ENCODE peak calls at places on chromosomes 7 and 10, in five cellular contexts. One of them, this sample, is unnamed.

GRCh38 chr10:79052311-79053080 is 16.3 kb upstream of the ZMIZ1 start:
- DNase-seq in BJ: no peak
- DNase-seq in osteocyte: no peak
- DNase-seq in naive thymus-derived CD4-positive, alpha-beta T cell: peak
- DNase-seq in NCI-H2171: peak
- DNase-seq in this sample: peak

GRCh38 chr7:33446551-33446950 is 317.2 kb downstream of the BBS9 start:
- DNase-seq in osteocyte: no peak
- DNase-seq in BJ: no peak
- DNase-seq in naive thymus-derived CD4-positive, alpha-beta T cell: no peak
- DNase-seq in NCI-H2171: no peak
- DNase-seq in this sample: no peak

GRCh38 chr10:33010132-33011037 is 52.4 kb upstream of the ITGB1 start:
- DNase-seq in NCI-H2171: no peak
- DNase-seq in BJ: peak
- DNase-seq in osteocyte: no peak
- DNase-seq in naive thymus-derived CD4-positive, alpha-beta T cell: no peak
- DNase-seq in this sample: peak

GRCh38 chr7:100943693-100944092 is 5.6 kb upstream of the MUC3A start:
- DNase-seq in BJ: no peak
- DNase-seq in NCI-H2171: peak
- DNase-seq in osteocyte: no peak
- DNase-seq in naive thymus-derived CD4-positive, alpha-beta T cell: no peak
- DNase-seq in this sample: no peak

GRCh38 chr10:100303724-100304319 is 17.3 kb upstream of the BLOC1S2 start:
- DNase-seq in BJ: no peak
- DNase-seq in naive thymus-derived CD4-positive, alpha-beta T cell: no peak
- DNase-seq in NCI-H2171: no peak
- DNase-seq in osteocyte: no peak
- DNase-seq in this sample: peak

GRCh38 chr10:92993671-92994304 is 66.8 kb upstream of the CYP26C1 start:
- DNase-seq in naive thymus-derived CD4-positive, alpha-beta T cell: no peak
- DNase-seq in NCI-H2171: peak
- DNase-seq in BJ: no peak
- DNase-seq in osteocyte: no peak
- DNase-seq in this sample: no peak

GRCh38 chr7:149304006-149304405 is 42.0 kb downstream of the ZNF783 start:
- DNase-seq in BJ: no peak
- DNase-seq in osteocyte: peak
- DNase-seq in NCI-H2171: no peak
- DNase-seq in naive thymus-derived CD4-positive, alpha-beta T cell: no peak
- DNase-seq in this sample: no peak

GRCh38 chr7:21971780-21972396 is 26.2 kb upstream of the CDCA7L start:
- DNase-seq in naive thymus-derived CD4-positive, alpha-beta T cell: no peak
- DNase-seq in osteocyte: no peak
- DNase-seq in NCI-H2171: no peak
- DNase-seq in BJ: no peak
- DNase-seq in this sample: no peak

GRCh38 chr10:62422068-62422590 is 48.0 kb downstream of the ZNF365 start:
- DNase-seq in NCI-H2171: no peak
- DNase-seq in BJ: peak
- DNase-seq in osteocyte: no peak
- DNase-seq in naive thymus-derived CD4-positive, alpha-beta T cell: no peak
- DNase-seq in this sample: no peak

GRCh38 chr7:153401795-153402720 is 642.5 kb downstream of the ACTR3B start:
- DNase-seq in osteocyte: no peak
- DNase-seq in NCI-H2171: no peak
- DNase-seq in naive thymus-derived CD4-positive, alpha-beta T cell: no peak
- DNase-seq in BJ: no peak
- DNase-seq in this sample: no peak

GRCh38 chr10:131825150-131825907 is 75.5 kb upstream of the PPP2R2D start:
- DNase-seq in naive thymus-derived CD4-positive, alpha-beta T cell: no peak
- DNase-seq in BJ: no peak
- DNase-seq in NCI-H2171: no peak
- DNase-seq in osteocyte: no peak
- DNase-seq in this sample: no peak

GRCh38 chr10:108544500-108545120 is 1378.7 kb downstream of the XPNPEP1 start:
- DNase-seq in BJ: no peak
- DNase-seq in naive thymus-derived CD4-positive, alpha-beta T cell: no peak
- DNase-seq in osteocyte: no peak
- DNase-seq in NCI-H2171: no peak
- DNase-seq in this sample: peak

GRCh38 chr10:52566471-52567246 is 205.9 kb downstream of the MBL2 start:
- DNase-seq in naive thymus-derived CD4-positive, alpha-beta T cell: no peak
- DNase-seq in BJ: no peak
- DNase-seq in NCI-H2171: no peak
- DNase-seq in osteocyte: no peak
- DNase-seq in this sample: peak

GRCh38 chr7:127035203-127035849 is 217.4 kb downstream of the GRM8 start:
- DNase-seq in BJ: no peak
- DNase-seq in NCI-H2171: no peak
- DNase-seq in osteocyte: no peak
- DNase-seq in naive thymus-derived CD4-positive, alpha-beta T cell: no peak
- DNase-seq in this sample: peak

GRCh38 chr10:61847640-61848039 is 53.9 kb upstream of the ARID5B start:
- DNase-seq in osteocyte: no peak
- DNase-seq in NCI-H2171: no peak
- DNase-seq in BJ: no peak
- DNase-seq in naive thymus-derived CD4-positive, alpha-beta T cell: no peak
- DNase-seq in this sample: no peak

GRCh38 chr10:91220954-91221696 is 662 bp downstream of the PCGF5 start:
- DNase-seq in osteocyte: no peak
- DNase-seq in BJ: no peak
- DNase-seq in NCI-H2171: no peak
- DNase-seq in naive thymus-derived CD4-positive, alpha-beta T cell: no peak
- DNase-seq in this sample: no peak

GRCh38 chr10:47383254-47384147 is 592 bp downstream of the ZNF488 start:
- DNase-seq in BJ: no peak
- DNase-seq in naive thymus-derived CD4-positive, alpha-beta T cell: no peak
- DNase-seq in NCI-H2171: peak
- DNase-seq in osteocyte: no peak
- DNase-seq in this sample: no peak

GRCh38 chr10:124592101-124592500 is 130.5 kb downstream of the LHPP start:
- DNase-seq in osteocyte: no peak
- DNase-seq in BJ: no peak
- DNase-seq in NCI-H2171: no peak
- DNase-seq in naive thymus-derived CD4-positive, alpha-beta T cell: no peak
- DNase-seq in this sample: no peak

GRCh38 chr10:43815486-43815885 is 166.8 kb upstream of the ZNF32 start:
- DNase-seq in osteocyte: no peak
- DNase-seq in naive thymus-derived CD4-positive, alpha-beta T cell: no peak
- DNase-seq in NCI-H2171: no peak
- DNase-seq in BJ: no peak
- DNase-seq in this sample: no peak

GRCh38 chr10:98429320-98430072 is 14.5 kb upstream of the PYROXD2 start:
- DNase-seq in NCI-H2171: no peak
- DNase-seq in naive thymus-derived CD4-positive, alpha-beta T cell: no peak
- DNase-seq in BJ: no peak
- DNase-seq in osteocyte: peak
- DNase-seq in this sample: no peak

GRCh38 chr10:120508393-120508792 is 51.4 kb downstream of the PLPP4 start:
- DNase-seq in BJ: no peak
- DNase-seq in osteocyte: no peak
- DNase-seq in NCI-H2171: no peak
- DNase-seq in naive thymus-derived CD4-positive, alpha-beta T cell: no peak
- DNase-seq in this sample: no peak

GRCh38 chr10:62761115-62761514 is 43.4 kb upstream of the ADO start:
- DNase-seq in BJ: no peak
- DNase-seq in naive thymus-derived CD4-positive, alpha-beta T cell: no peak
- DNase-seq in osteocyte: no peak
- DNase-seq in NCI-H2171: no peak
- DNase-seq in this sample: peak

GRCh38 chr7:152467225-152467624 is 31.4 kb upstream of the KMT2C start:
- DNase-seq in osteocyte: no peak
- DNase-seq in naive thymus-derived CD4-positive, alpha-beta T cell: no peak
- DNase-seq in BJ: no peak
- DNase-seq in NCI-H2171: no peak
- DNase-seq in this sample: no peak

GRCh38 chr10:3857318-3857717 is 72.3 kb upstream of the KLF6 start:
- DNase-seq in naive thymus-derived CD4-positive, alpha-beta T cell: no peak
- DNase-seq in NCI-H2171: no peak
- DNase-seq in BJ: no peak
- DNase-seq in osteocyte: no peak
- DNase-seq in this sample: no peak

GRCh38 chr7:73937014-73937413 is 76.1 kb downstream of the TMEM270 start:
- DNase-seq in NCI-H2171: no peak
- DNase-seq in BJ: no peak
- DNase-seq in osteocyte: no peak
- DNase-seq in naive thymus-derived CD4-positive, alpha-beta T cell: no peak
- DNase-seq in this sample: no peak

GRCh38 chr7:87000344-87000743 is 59.1 kb downstream of the ELAPOR2 start:
- DNase-seq in naive thymus-derived CD4-positive, alpha-beta T cell: no peak
- DNase-seq in NCI-H2171: no peak
- DNase-seq in BJ: no peak
- DNase-seq in osteocyte: no peak
- DNase-seq in this sample: no peak

GRCh38 chr7:78769551-78770101 is 683.8 kb downstream of the MAGI2 start:
- DNase-seq in naive thymus-derived CD4-positive, alpha-beta T cell: no peak
- DNase-seq in osteocyte: no peak
- DNase-seq in BJ: no peak
- DNase-seq in NCI-H2171: no peak
- DNase-seq in this sample: no peak

GRCh38 chr10:103551619-103552602 is 58.4 kb downstream of the NEURL1 start:
- DNase-seq in NCI-H2171: no peak
- DNase-seq in naive thymus-derived CD4-positive, alpha-beta T cell: no peak
- DNase-seq in osteocyte: no peak
- DNase-seq in BJ: no peak
- DNase-seq in this sample: no peak

GRCh38 chr10:49176310-49177268 is 11.6 kb downstream of the TMEM273 start:
- DNase-seq in BJ: no peak
- DNase-seq in naive thymus-derived CD4-positive, alpha-beta T cell: no peak
- DNase-seq in NCI-H2171: no peak
- DNase-seq in osteocyte: no peak
- DNase-seq in this sample: no peak

GRCh38 chr7:75739796-75740672 is 1.3 kb upstream of the HIP1 start:
- DNase-seq in BJ: no peak
- DNase-seq in NCI-H2171: no peak
- DNase-seq in osteocyte: no peak
- DNase-seq in naive thymus-derived CD4-positive, alpha-beta T cell: peak
- DNase-seq in this sample: no peak

GRCh38 chr7:44695756-44696155 is 52.9 kb upstream of the ZMIZ2 start:
- DNase-seq in BJ: no peak
- DNase-seq in naive thymus-derived CD4-positive, alpha-beta T cell: no peak
- DNase-seq in NCI-H2171: no peak
- DNase-seq in osteocyte: no peak
- DNase-seq in this sample: no peak

GRCh38 chr7:73742753-73743641 is 4.4 kb upstream of the ABHD11 start:
- DNase-seq in naive thymus-derived CD4-positive, alpha-beta T cell: no peak
- DNase-seq in BJ: no peak
- DNase-seq in NCI-H2171: peak
- DNase-seq in osteocyte: peak
- DNase-seq in this sample: peak

GRCh38 chr10:61866700-61867368 is 34.7 kb upstream of the ARID5B start:
- DNase-seq in BJ: no peak
- DNase-seq in naive thymus-derived CD4-positive, alpha-beta T cell: no peak
- DNase-seq in osteocyte: no peak
- DNase-seq in NCI-H2171: no peak
- DNase-seq in this sample: no peak

GRCh38 chr10:75197906-75198305 is 12.7 kb upstream of the VDAC2 start:
- DNase-seq in NCI-H2171: no peak
- DNase-seq in osteocyte: no peak
- DNase-seq in BJ: no peak
- DNase-seq in naive thymus-derived CD4-positive, alpha-beta T cell: no peak
- DNase-seq in this sample: no peak

GRCh38 chr7:77631820-77632219 is 64.4 kb upstream of the RSBN1L start:
- DNase-seq in BJ: no peak
- DNase-seq in osteocyte: no peak
- DNase-seq in naive thymus-derived CD4-positive, alpha-beta T cell: no peak
- DNase-seq in NCI-H2171: no peak
- DNase-seq in this sample: no peak

GRCh38 chr7:128231021-128231420 is 10.1 kb upstream of the LEP start:
- DNase-seq in NCI-H2171: no peak
- DNase-seq in BJ: no peak
- DNase-seq in naive thymus-derived CD4-positive, alpha-beta T cell: no peak
- DNase-seq in osteocyte: no peak
- DNase-seq in this sample: no peak

GRCh38 chr10:62626817-62627216 is 177.7 kb upstream of the ADO start:
- DNase-seq in naive thymus-derived CD4-positive, alpha-beta T cell: no peak
- DNase-seq in NCI-H2171: no peak
- DNase-seq in BJ: no peak
- DNase-seq in osteocyte: no peak
- DNase-seq in this sample: no peak

GRCh38 chr7:32119790-32120196 is 49.6 kb upstream of the PDE1C start:
- DNase-seq in NCI-H2171: peak
- DNase-seq in osteocyte: no peak
- DNase-seq in BJ: no peak
- DNase-seq in naive thymus-derived CD4-positive, alpha-beta T cell: no peak
- DNase-seq in this sample: no peak

GRCh38 chr10:49606981-49607535 is 3.1 kb upstream of the SLC18A3 start:
- DNase-seq in naive thymus-derived CD4-positive, alpha-beta T cell: peak
- DNase-seq in BJ: no peak
- DNase-seq in NCI-H2171: no peak
- DNase-seq in osteocyte: peak
- DNase-seq in this sample: peak

GRCh38 chr7:148330822-148331221 is 259.7 kb upstream of the C7orf33 start:
- DNase-seq in osteocyte: no peak
- DNase-seq in BJ: no peak
- DNase-seq in naive thymus-derived CD4-positive, alpha-beta T cell: no peak
- DNase-seq in NCI-H2171: no peak
- DNase-seq in this sample: no peak

This sample was measured in hepatocyte.